ENCODE peak calls at places on chromosome 19, in six cellular contexts. One of them, this sample, is unnamed.

GRCh38 chr19:27793128-27793643 is 1419.8 kb downstream of the UQCRFS1 start:
- DNase-seq in CD4-positive, alpha-beta memory T cell: no peak
- DNase-seq in stimulated activated CD4-positive, alpha-beta T cell treated with anti-CD3 and anti-CD28 coated beads, Interleukin-12 subunit alpha, Interleukin-12 subunit beta, amount 100 ng/mL, for 48 hours: no peak
- DNase-seq in NCI-H446 treated with DMSO at 0.1 percent for 48 hours: peak
- DNase-seq in NCI-H1436: peak
- DNase-seq in activated CD8-positive, alpha-beta memory T cell treated with anti-CD3 and anti-CD28 coated beads for 1 hour: peak
- DNase-seq in this sample: peak

GRCh38 chr19:44792286-44792685 is 14.6 kb downstream of the CBLC start:
- DNase-seq in CD4-positive, alpha-beta memory T cell: no peak
- DNase-seq in stimulated activated CD4-positive, alpha-beta T cell treated with anti-CD3 and anti-CD28 coated beads, Interleukin-12 subunit alpha, Interleukin-12 subunit beta, amount 100 ng/mL, for 48 hours: no peak
- DNase-seq in NCI-H446 treated with DMSO at 0.1 percent for 48 hours: no peak
- DNase-seq in NCI-H1436: no peak
- DNase-seq in activated CD8-positive, alpha-beta memory T cell treated with anti-CD3 and anti-CD28 coated beads for 1 hour: no peak
- DNase-seq in this sample: no peak

GRCh38 chr19:42126565-42126964 is 5.7 kb downstream of the POU2F2 start:
- DNase-seq in CD4-positive, alpha-beta memory T cell: no peak
- DNase-seq in stimulated activated CD4-positive, alpha-beta T cell treated with anti-CD3 and anti-CD28 coated beads, Interleukin-12 subunit alpha, Interleukin-12 subunit beta, amount 100 ng/mL, for 48 hours: no peak
- DNase-seq in NCI-H446 treated with DMSO at 0.1 percent for 48 hours: no peak
- DNase-seq in NCI-H1436: no peak
- DNase-seq in activated CD8-positive, alpha-beta memory T cell treated with anti-CD3 and anti-CD28 coated beads for 1 hour: no peak
- DNase-seq in this sample: no peak

GRCh38 chr19:46660601-46661019 is 372 bp downstream of the DACT3 start:
- DNase-seq in CD4-positive, alpha-beta memory T cell: no peak
- DNase-seq in stimulated activated CD4-positive, alpha-beta T cell treated with anti-CD3 and anti-CD28 coated beads, Interleukin-12 subunit alpha, Interleukin-12 subunit beta, amount 100 ng/mL, for 48 hours: no peak
- DNase-seq in NCI-H446 treated with DMSO at 0.1 percent for 48 hours: no peak
- DNase-seq in NCI-H1436: no peak
- DNase-seq in activated CD8-positive, alpha-beta memory T cell treated with anti-CD3 and anti-CD28 coated beads for 1 hour: no peak
- DNase-seq in this sample: no peak

GRCh38 chr19:17244618-17245534 is 843 bp downstream of the NR2F6 start:
- DNase-seq in CD4-positive, alpha-beta memory T cell: no peak
- DNase-seq in stimulated activated CD4-positive, alpha-beta T cell treated with anti-CD3 and anti-CD28 coated beads, Interleukin-12 subunit alpha, Interleukin-12 subunit beta, amount 100 ng/mL, for 48 hours: no peak
- DNase-seq in NCI-H446 treated with DMSO at 0.1 percent for 48 hours: no peak
- DNase-seq in NCI-H1436: no peak
- DNase-seq in activated CD8-positive, alpha-beta memory T cell treated with anti-CD3 and anti-CD28 coated beads for 1 hour: no peak
- DNase-seq in this sample: no peak

GRCh38 chr19:13163609-13164364 is 13.6 kb downstream of the IER2 start:
- DNase-seq in CD4-positive, alpha-beta memory T cell: peak
- DNase-seq in stimulated activated CD4-positive, alpha-beta T cell treated with anti-CD3 and anti-CD28 coated beads, Interleukin-12 subunit alpha, Interleukin-12 subunit beta, amount 100 ng/mL, for 48 hours: no peak
- DNase-seq in NCI-H446 treated with DMSO at 0.1 percent for 48 hours: no peak
- DNase-seq in NCI-H1436: peak
- DNase-seq in activated CD8-positive, alpha-beta memory T cell treated with anti-CD3 and anti-CD28 coated beads for 1 hour: no peak
- DNase-seq in this sample: no peak

GRCh38 chr19:47813304-47813994 is 8.3 kb upstream of the CRX start:
- DNase-seq in CD4-positive, alpha-beta memory T cell: peak
- DNase-seq in stimulated activated CD4-positive, alpha-beta T cell treated with anti-CD3 and anti-CD28 coated beads, Interleukin-12 subunit alpha, Interleukin-12 subunit beta, amount 100 ng/mL, for 48 hours: peak
- DNase-seq in NCI-H446 treated with DMSO at 0.1 percent for 48 hours: no peak
- DNase-seq in NCI-H1436: peak
- DNase-seq in activated CD8-positive, alpha-beta memory T cell treated with anti-CD3 and anti-CD28 coated beads for 1 hour: peak
- DNase-seq in this sample: no peak

GRCh38 chr19:33132425-33132824 is 511 bp downstream of the WDR88 start:
- DNase-seq in CD4-positive, alpha-beta memory T cell: no peak
- DNase-seq in stimulated activated CD4-positive, alpha-beta T cell treated with anti-CD3 and anti-CD28 coated beads, Interleukin-12 subunit alpha, Interleukin-12 subunit beta, amount 100 ng/mL, for 48 hours: no peak
- DNase-seq in NCI-H446 treated with DMSO at 0.1 percent for 48 hours: no peak
- DNase-seq in NCI-H1436: no peak
- DNase-seq in activated CD8-positive, alpha-beta memory T cell treated with anti-CD3 and anti-CD28 coated beads for 1 hour: no peak
- DNase-seq in this sample: no peak

GRCh38 chr19:42048992-42049391 is 21.0 kb downstream of the GRIK5 start:
- DNase-seq in CD4-positive, alpha-beta memory T cell: no peak
- DNase-seq in stimulated activated CD4-positive, alpha-beta T cell treated with anti-CD3 and anti-CD28 coated beads, Interleukin-12 subunit alpha, Interleukin-12 subunit beta, amount 100 ng/mL, for 48 hours: peak
- DNase-seq in NCI-H446 treated with DMSO at 0.1 percent for 48 hours: no peak
- DNase-seq in NCI-H1436: no peak
- DNase-seq in activated CD8-positive, alpha-beta memory T cell treated with anti-CD3 and anti-CD28 coated beads for 1 hour: no peak
- DNase-seq in this sample: no peak